ENCODE peak calls at places on chromosomes 5 and 9, in five cellular contexts. G is Peyer's patch, P is nephron progenitor cell, A is hepatocyte, L is foreskin keratinocyte. C is an unnamed sample.
A peak's percentile ranks its signal among the peaks of the same experiment; 100 is the strongest.

GRCh38 chr9:137679249-137679648 is 60.4 kb downstream of the EHMT1 start:
- DNase-seq in L (no peak), G (peak; percentile 39), P (no peak), A (no peak), C (no peak)

GRCh38 chr9:84669293-84670105 is at the start of gene NTRK2:
- DNase-seq in A (peak; percentile 36), L (peak; percentile 34), P (peak; percentile 68), G (no peak), C (peak; percentile 47)

GRCh38 chr9:17330097-17330496 is 195.3 kb downstream of the CNTLN start:
- DNase-seq in A (no peak), L (no peak), P (no peak), G (no peak), C (no peak)

GRCh38 chr9:131366745-131367401 is 27.0 kb upstream of the PRRC2B start:
- DNase-seq in A (peak; percentile 69), G (peak; percentile 38), L (peak; percentile 56), P (peak; percentile 37), C (peak; percentile 30)

GRCh38 chr5:174729075-174729680 is 4.8 kb downstream of the MSX2 start:
- DNase-seq in G (no peak), A (no peak), L (no peak), P (no peak), C (no peak)

GRCh38 chr9:105887679-105888078 is 193.3 kb downstream of the TMEM38B start:
- DNase-seq in P (no peak), G (no peak), L (no peak), A (no peak), C (no peak)

GRCh38 chr5:33476992-33477391 is 36.2 kb downstream of the TARS1 start:
- DNase-seq in A (no peak), P (no peak), L (no peak), G (no peak), C (no peak)

GRCh38 chr5:163807781-163808180 is 302.4 kb downstream of the MAT2B start:
- DNase-seq in P (no peak), L (no peak), A (no peak), G (no peak), C (no peak)

GRCh38 chr5:11897831-11898230 is 6.4 kb downstream of the CTNND2 start:
- DNase-seq in L (no peak), A (no peak), P (no peak), G (no peak), C (no peak)

GRCh38 chr5:96113170-96113939 is 151.7 kb upstream of the ELL2 start:
- DNase-seq in P (no peak), G (no peak), L (peak; percentile 78), A (no peak), C (no peak)

GRCh38 chr9:114174876-114175771 is 19.8 kb downstream of the COL27A1 start:
- DNase-seq in L (no peak), A (peak; percentile 82), P (no peak), G (no peak), C (no peak)

GRCh38 chr5:42656661-42657035 is 100.0 kb upstream of the CCDC152 start:
- DNase-seq in L (peak; percentile 14), A (no peak), P (no peak), G (no peak), C (no peak)

GRCh38 chr5:173758675-173759074 is 129.5 kb upstream of the CPEB4 start:
- DNase-seq in L (no peak), P (no peak), A (no peak), G (no peak), C (no peak)

GRCh38 chr9:14747116-14747515 is 24.6 kb upstream of the CER1 start:
- DNase-seq in G (no peak), P (no peak), A (no peak), L (peak; percentile 80), C (no peak)

GRCh38 chr9:93893899-93894690 is 61.1 kb downstream of the BARX1 start:
- DNase-seq in G (no peak), L (no peak), A (peak; percentile 72), P (peak; percentile 2), C (peak; percentile 9)

GRCh38 chr5:146041180-146041789 is 64.1 kb downstream of the PLAC8L1 start:
- DNase-seq in G (no peak), P (no peak), A (no peak), L (no peak), C (no peak)

GRCh38 chr9:130451509-130452388 is 7.0 kb downstream of the ASS1 start:
- DNase-seq in G (peak; percentile 28), L (peak; percentile 72), P (peak; percentile 49), A (peak; percentile 96), C (no peak)

GRCh38 chr5:19986036-19986619 is 1.9 kb downstream of the CDH18 start:
- DNase-seq in G (no peak), L (peak; percentile 29), A (no peak), P (no peak), C (no peak)

GRCh38 chr9:12695474-12695873 is 2.3 kb downstream of the TYRP1 start:
- DNase-seq in A (no peak), L (no peak), G (no peak), P (no peak), C (no peak)

GRCh38 chr5:154302181-154302580 is 111.6 kb downstream of the GALNT10 start:
- DNase-seq in A (no peak), G (no peak), P (peak; percentile 60), L (no peak), C (no peak)

GRCh38 chr9:112793213-112793810 is 42.8 kb downstream of the SNX30 start:
- DNase-seq in A (peak; percentile 54), G (peak; percentile 76), P (peak; percentile 57), L (no peak), C (peak; percentile 12)

GRCh38 chr5:149633671-149634350 is 52.5 kb downstream of the ARHGEF37 start:
- DNase-seq in A (no peak), P (no peak), L (peak; percentile 93), G (no peak), C (no peak)

GRCh38 chr9:3385871-3386270 is 139.9 kb downstream of the RFX3 start:
- DNase-seq in A (no peak), P (no peak), G (no peak), L (no peak), C (no peak)

GRCh38 chr5:123496892-123497291 is 15.1 kb upstream of the CSNK1G3 start:
- DNase-seq in P (no peak), G (no peak), L (no peak), A (no peak), C (no peak)

GRCh38 chr9:37292896-37293295 is 129.6 kb upstream of the GRHPR start:
- DNase-seq in A (no peak), L (no peak), G (no peak), P (no peak), C (no peak)

GRCh38 chr5:75513841-75514240 is 2.1 kb downstream of the POLK start:
- DNase-seq in P (no peak), A (no peak), G (no peak), L (no peak), C (no peak)

GRCh38 chr9:114121445-114122151 is 22.5 kb upstream of the KIF12 start:
- DNase-seq in A (no peak), G (no peak), P (peak; percentile 25), L (no peak), C (no peak)

GRCh38 chr9:69180670-69181069 is 6.6 kb downstream of the TJP2 start:
- DNase-seq in G (peak; percentile 20), A (peak; percentile 76), P (no peak), L (peak; percentile 96), C (no peak)

GRCh38 chr9:89462817-89463216 is 35.1 kb downstream of the SEMA4D start:
- DNase-seq in L (no peak), G (no peak), P (no peak), A (no peak), C (no peak)

GRCh38 chr5:98779264-98779877 is 5.9 kb downstream of the RGMB start:
- DNase-seq in G (no peak), P (no peak), A (no peak), L (no peak), C (no peak)

GRCh38 chr5:115349001-115349817 is 52.8 kb upstream of the CCDC112 start:
- DNase-seq in L (peak; percentile 65), A (peak; percentile 75), G (no peak), P (no peak), C (no peak)
- TF ChIP-seq CTCF in L (peak; percentile 56), A (no peak), G (peak; percentile 58), P (no peak), C (no peak)

GRCh38 chr5:86337667-86338460 is 279.9 kb upstream of the COX7C start:
- DNase-seq in A (no peak), G (no peak), P (no peak), L (no peak), C (no peak)
- TF ChIP-seq CTCF in A (no peak), G (no peak), P (no peak), L (no peak), C (no peak)

GRCh38 chr5:119743927-119744326 is 114.6 kb downstream of the FAM170A start:
- DNase-seq in A (peak; percentile 64), G (no peak), L (peak; percentile 6), P (peak; percentile 4), C (no peak)

GRCh38 chr5:119746984-119747383 is 117.6 kb downstream of the FAM170A start:
- DNase-seq in G (no peak), P (no peak), L (no peak), A (no peak), C (no peak)

GRCh38 chr5:119745976-119746375 is 116.6 kb downstream of the FAM170A start:
- DNase-seq in L (peak; percentile 63), G (no peak), P (no peak), A (no peak), C (no peak)

GRCh38 chr5:119742311-119742710 is 113.0 kb downstream of the FAM170A start:
- DNase-seq in P (no peak), G (no peak), A (no peak), L (no peak), C (no peak)
- TF ChIP-seq CTCF in P (no peak), G (no peak), A (no peak), L (no peak), C (no peak)

GRCh38 chr9:134217431-134218210 is 53.3 kb upstream of the RNU6ATAC start:
- DNase-seq in P (no peak), A (no peak), G (no peak), L (no peak), C (no peak)
- TF ChIP-seq CTCF in P (no peak), A (peak; percentile 11), G (no peak), L (no peak), C (no peak)

DNA sequence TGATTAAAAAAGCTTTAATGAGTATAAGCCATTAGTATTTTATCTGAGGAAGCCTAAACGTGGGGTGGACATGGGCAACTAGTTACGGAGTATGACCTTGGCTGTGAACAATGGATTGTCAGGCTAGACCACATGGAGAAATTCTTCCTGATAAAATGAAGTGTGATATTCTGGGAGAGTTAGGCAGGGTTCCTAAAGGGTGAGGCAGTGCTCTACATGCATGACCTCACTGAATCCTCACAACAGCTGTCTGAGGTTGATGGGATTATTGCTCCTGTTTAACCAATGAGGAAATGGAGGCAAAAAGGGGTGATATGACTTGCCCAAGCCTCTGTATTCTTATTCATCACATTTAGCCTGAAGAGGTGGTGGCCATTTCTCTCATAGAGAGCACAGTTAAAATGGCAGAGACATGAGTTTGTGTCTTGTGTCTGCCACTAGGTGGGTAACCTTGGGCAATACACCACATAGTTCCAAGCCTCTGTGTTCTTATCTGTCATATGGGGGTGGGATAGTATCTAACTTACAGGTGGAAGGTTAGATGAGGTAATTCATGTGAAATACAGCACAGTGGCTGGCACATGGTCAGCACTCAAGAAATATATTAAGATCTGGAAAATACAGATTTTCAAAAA is 96.1 kb upstream of the NR3C1 start:
- DNase-seq in P (no peak), L (no peak), A (no peak), G (no peak), C (no peak)
- TF ChIP-seq CTCF in P (no peak), L (peak; percentile 11), A (no peak), G (no peak), C (no peak)

GRCh38 chr5:179974946-179975712 is 67.4 kb upstream of the TBC1D9B start:
- DNase-seq in G (peak; percentile 68), L (no peak), A (peak; percentile 39), P (peak; percentile 56), C (no peak)
- TF ChIP-seq CTCF in G (peak; percentile 49), L (peak; percentile 58), A (peak; percentile 39), P (peak; percentile 58), C (peak; percentile 59)

C was measured in progenitor cell of endocrine pancreas.